ENCODE peak calls at places on chromosomes 16 and 17, in four cellular contexts. A is HuH-7.5; E is right lobe of liver; O is activated CD4-positive, alpha-beta T cell treated with anti-CD3 and anti-CD28 coated beads, Interleukin-2, amount 50 U/mL, for 1 hour. K is an unnamed sample.

GRCh38 chr17:40090234-40091111 is 9.9 kb downstream of the NR1D1 start:
- DNase-seq in E (no peak), A (no peak), O (no peak), K (no peak)

GRCh38 chr17:58333396-58334207 is 5.0 kb upstream of the TSPOAP1 start:
- DNase-seq in A (no peak), E (no peak), O (no peak), K (no peak)

GRCh38 chr16:15986261-15986660 is 36.8 kb downstream of the ABCC1 start:
- DNase-seq in E (no peak), A (no peak), O (no peak), K (no peak)

GRCh38 chr17:69451416-69452394 is 37.2 kb downstream of the MAP2K6 start:
- DNase-seq in E (no peak), A (no peak), O (no peak), K (no peak)

GRCh38 chr16:29306953-29307597 is 99.4 kb downstream of the NPIPB11 start:
- DNase-seq in E (no peak), A (no peak), O (no peak), K (peak; percentile 19)

GRCh38 chr17:74199306-74200092 is 4.0 kb upstream of the RPL38 start:
- DNase-seq in A (peak; percentile 80), E (peak; percentile 64), O (peak; percentile 57), K (peak; percentile 43)

GRCh38 chr17:43171761-43172487 is 910 bp downstream of the NBR1 start:
- DNase-seq in A (no peak), E (no peak), O (no peak), K (peak; percentile 95)

GRCh38 chr17:61574542-61575351 is 16.3 kb downstream of the NACA2 start:
- DNase-seq in E (no peak), O (no peak), A (peak; percentile 97), K (peak; percentile 65)

GRCh38 chr16:23807028-23807427 is 28.8 kb upstream of the PRKCB start:
- DNase-seq in A (no peak), O (no peak), E (peak; percentile 18), K (no peak)

GRCh38 chr17:83054518-83055125 is 24.8 kb upstream of the METRNL start:
- DNase-seq in A (no peak), E (peak; percentile 8), O (no peak), K (no peak)

GRCh38 chr17:41492771-41493170 is 3.1 kb upstream of the KRT36 start:
- DNase-seq in E (no peak), O (no peak), A (no peak), K (peak; percentile 59)

GRCh38 chr17:2421315-2422147 is 20.7 kb upstream of the MNT start:
- DNase-seq in O (no peak), A (no peak), E (no peak), K (no peak)

GRCh38 chr16:58236231-58236690 is 38.4 kb upstream of the CSNK2A2 start:
- DNase-seq in E (peak; percentile 65), O (peak; percentile 60), A (peak; percentile 34), K (peak; percentile 54)

GRCh38 chr16:85007815-85008214 is 3.5 kb downstream of the ZDHHC7 start:
- DNase-seq in E (no peak), O (no peak), A (no peak), K (no peak)

GRCh38 chr16:88978608-88979346 is 1.8 kb upstream of the CBFA2T3 start:
- DNase-seq in O (no peak), E (no peak), A (no peak), K (no peak)

GRCh38 chr17:28335959-28336871 is 654 bp downstream of the TNFAIP1 start:
- DNase-seq in O (peak; percentile 10), E (peak; percentile 78), A (peak; percentile 58), K (peak; percentile 96)

GRCh38 chr16:5490499-5490898 is 392.9 kb upstream of the EEF2KMT start:
- DNase-seq in A (no peak), E (no peak), O (no peak), K (no peak)

GRCh38 chr16:4298761-4299522 is 16.9 kb upstream of the GLIS2 start:
- DNase-seq in A (peak; percentile 78), E (no peak), O (no peak), K (peak; percentile 94)

GRCh38 chr16:88856828-88857727 is at the start of the genes GALNS and TRAPPC2L:
- DNase-seq in A (peak; percentile 100), O (peak; percentile 99), E (peak; percentile 99), K (peak; percentile 93)

GRCh38 chr16:11290102-11290893 is 9.2 kb upstream of the PRM1 start:
- DNase-seq in O (no peak), A (no peak), E (no peak), K (no peak)

GRCh38 chr17:14068542-14069250 is 608 bp upstream of the COX10 start:
- DNase-seq in O (no peak), A (no peak), E (no peak), K (no peak)

GRCh38 chr16:30063893-30064745 is 1.4 kb upstream of the ALDOA start:
- DNase-seq in E (peak; percentile 84), A (peak; percentile 61), O (peak; percentile 62), K (peak; percentile 56)

GRCh38 chr17:77404812-77405581 is 264.2 kb downstream of the SEC14L1 start:
- DNase-seq in O (peak; percentile 78), E (peak; percentile 63), A (no peak), K (peak; percentile 55)

GRCh38 chr16:52786105-52786504 is 239.2 kb upstream of the TOX3 start:
- DNase-seq in O (no peak), E (no peak), A (no peak), K (no peak)

GRCh38 chr16:53836142-53836541 is 132.2 kb downstream of the FTO start:
- DNase-seq in E (no peak), O (no peak), A (no peak), K (no peak)

GRCh38 chr17:68733241-68734176 is 132.3 kb upstream of the FAM20A start:
- DNase-seq in A (no peak), E (no peak), O (no peak), K (peak; percentile 92)

GRCh38 chr17:40517981-40518380 is 16.6 kb upstream of the TNS4 start:
- DNase-seq in A (no peak), E (no peak), O (no peak), K (no peak)

GRCh38 chr17:51298508-51299371 is 38.4 kb downstream of the UTP18 start:
- DNase-seq in O (no peak), A (peak; percentile 12), E (no peak), K (peak; percentile 61)

GRCh38 chr17:73196500-73196899 is 3.6 kb downstream of the COG1 start:
- DNase-seq in O (no peak), E (peak; percentile 49), A (no peak), K (peak; percentile 17)

GRCh38 chr17:75105269-75106080 is 4.3 kb upstream of the ARMC7 start:
- DNase-seq in O (peak; percentile 26), E (peak; percentile 57), A (peak; percentile 67), K (peak; percentile 36)

GRCh38 chr17:82400830-82401229 is 17.3 kb upstream of the HEXD start:
- DNase-seq in E (peak; percentile 54), O (peak; percentile 42), A (no peak), K (no peak)

GRCh38 chr17:76515291-76515949 is 14.2 kb upstream of the RHBDF2 start:
- DNase-seq in A (no peak), E (no peak), O (peak; percentile 77), K (peak; percentile 99)

GRCh38 chr17:43338886-43339516 is 59.8 kb upstream of the ARL4D start:
- DNase-seq in A (no peak), O (peak; percentile 64), E (peak; percentile 68), K (peak; percentile 47)

GRCh38 chr17:66715745-66716156 is 119.2 kb upstream of the CACNG5 start:
- DNase-seq in E (no peak), O (no peak), A (peak; percentile 66), K (peak; percentile 75)

GRCh38 chr16:68737046-68737729 is at the start of gene CDH1:
- DNase-seq in E (peak; percentile 87), O (peak; percentile 20), A (peak; percentile 83), K (no peak)

GRCh38 chr17:8673621-8674020 is 43.1 kb upstream of the MYH10 start:
- DNase-seq in O (no peak), A (no peak), E (no peak), K (peak; percentile 99)

GRCh38 chr17:5770556-5771270 is 186.4 kb upstream of the NLRP1 start:
- DNase-seq in A (no peak), E (no peak), O (no peak), K (no peak)

GRCh38 chr17:63086483-63087185 is 120.6 kb downstream of the TANC2 start:
- DNase-seq in O (no peak), E (no peak), A (no peak), K (no peak)